ENCODE peak calls at places on chromosomes 3 and 15, in four cellular contexts. I is sciatic nerve, R is A172, O is HTR-8/SVneo. K is an unnamed sample.

GRCh38 chr15:73873889-73874511 is 636 bp downstream of the TBC1D21 start:
- DNase-seq in I (no peak), R (peak), O (peak), K (peak)

GRCh38 chr15:35888815-35889214 is 342.9 kb upstream of the DPH6 start:
- DNase-seq in I (no peak), R (no peak), O (no peak), K (no peak)

GRCh38 chr15:95429345-95429744 is 901.2 kb upstream of the NR2F2 start:
- DNase-seq in I (no peak), R (no peak), O (no peak), K (no peak)

GRCh38 chr3:193978030-193978429 is 157.9 kb upstream of the HES1 start:
- DNase-seq in I (no peak), R (no peak), O (no peak), K (no peak)

GRCh38 chr3:46516521-46516920 is 18.7 kb downstream of the RTP3 start:
- DNase-seq in I (no peak), R (no peak), O (no peak), K (no peak)

GRCh38 chr3:38960953-38961622 is 90.7 kb downstream of the SCN11A start:
- DNase-seq in I (peak), R (peak), O (peak), K (no peak)

GRCh38 chr15:43317566-43318184 is 12.7 kb downstream of the LCMT2 start:
- DNase-seq in I (no peak), R (no peak), O (no peak), K (no peak)

GRCh38 chr3:185823280-185824044 is 1.4 kb downstream of the IGF2BP2 start:
- DNase-seq in I (peak), R (no peak), O (no peak), K (no peak)

GRCh38 chr3:65597225-65597951 is 441.3 kb downstream of the MAGI1 start:
- DNase-seq in I (peak), R (peak), O (no peak), K (peak)

GRCh38 chr15:34147371-34148140 is 45.7 kb downstream of the PGBD4 start:
- DNase-seq in I (no peak), R (peak), O (no peak), K (no peak)

GRCh38 chr3:104437891-104438290 is 928.8 kb upstream of the ALCAM start:
- DNase-seq in I (no peak), R (peak), O (no peak), K (no peak)

GRCh38 chr15:25954398-25954797 is 91.3 kb upstream of the ATP10A start:
- DNase-seq in I (no peak), R (no peak), O (no peak), K (no peak)

GRCh38 chr3:125594581-125595011 is 701 bp downstream of the OSBPL11 start:
- DNase-seq in I (no peak), R (peak), O (no peak), K (no peak)

GRCh38 chr15:95741830-95742229 is 588.7 kb upstream of the NR2F2 start:
- DNase-seq in I (no peak), R (no peak), O (no peak), K (no peak)

GRCh38 chr3:188788621-188789081 is 383.1 kb upstream of the TPRG1 start:
- DNase-seq in I (no peak), R (peak), O (no peak), K (no peak)

GRCh38 chr3:11136871-11137626 is 17.2 kb upstream of the HRH1 start:
- DNase-seq in I (no peak), R (peak), O (peak), K (no peak)

GRCh38 chr15:63380828-63381282 is 791 bp downstream of the CA12 start:
- DNase-seq in I (no peak), R (no peak), O (no peak), K (no peak)

GRCh38 chr3:150480802-150481201 is 65.5 kb downstream of the SERP1 start:
- DNase-seq in I (no peak), R (no peak), O (no peak), K (no peak)

GRCh38 chr3:99175276-99175801 is 273.8 kb upstream of the DCBLD2 start:
- DNase-seq in I (no peak), R (no peak), O (no peak), K (no peak)

GRCh38 chr3:32577621-32578556 is 7.2 kb upstream of the DYNC1LI1 start:
- DNase-seq in I (no peak), R (peak), O (no peak), K (no peak)

GRCh38 chr3:11847607-11848006 is 922 bp upstream of the TAMM41 start:
- DNase-seq in I (no peak), R (no peak), O (no peak), K (no peak)

GRCh38 chr15:25565470-25566264 is 126.8 kb upstream of the UBE3A start:
- DNase-seq in I (no peak), R (no peak), O (no peak), K (no peak)

GRCh38 chr3:155194973-155195372 is 98.5 kb downstream of the STRIT1 start:
- DNase-seq in I (no peak), R (no peak), O (no peak), K (no peak)

GRCh38 chr15:82810061-82810862 is 834 bp downstream of the WHAMM start:
- DNase-seq in I (no peak), R (peak), O (no peak), K (peak)

GRCh38 chr3:127768346-127769008 is 53.8 kb downstream of the MGLL start:
- DNase-seq in I (no peak), R (peak), O (peak), K (no peak)